ENCODE peak calls at places on chromosomes 6 and 20, in nine cellular contexts. Q is PC-3, D is endodermal cell, G is Panc1, T is fibroblast of the aortic adventitia, S is choroid plexus epithelial cell, A is HL-60, Y is vagina, K is esophagus muscularis mucosa. V is an unnamed sample.

GRCh38 chr6:18207438-18207837 is 52.2 kb downstream of the KDM1B start:
- DNase-seq in Q (no peak), D (no peak), G (no peak), T (no peak), S (no peak), A (no peak), Y (no peak), K (no peak), V (no peak)

GRCh38 chr6:37272834-37273566 is 15.1 kb upstream of the TMEM217 start:
- DNase-seq in Q (no peak), D (no peak), G (no peak), T (no peak), S (no peak), A (no peak), Y (no peak), K (no peak), V (no peak)

GRCh38 chr6:110944681-110945151 is 13.8 kb upstream of the GTF3C6 start:
- DNase-seq in Q (peak), D (no peak), G (peak), T (peak), S (peak), A (peak), Y (no peak), K (no peak), V (peak)

GRCh38 chr6:139597781-139598368 is 223.4 kb upstream of the CITED2 start:
- DNase-seq in Q (peak), D (peak), G (no peak), T (peak), S (peak), A (no peak), Y (no peak), K (no peak), V (peak)

GRCh38 chr6:45614488-45615285 is 237.0 kb upstream of the SUPT3H start:
- DNase-seq in Q (peak), D (no peak), G (no peak), T (no peak), S (peak), A (no peak), Y (no peak), K (peak), V (peak)

GRCh38 chr6:129719692-129720091 is 9.7 kb upstream of the ARHGAP18 start:
- DNase-seq in Q (no peak), D (no peak), G (no peak), T (peak), S (peak), A (no peak), Y (no peak), K (no peak), V (no peak)

GRCh38 chr6:42239333-42239732 is 21.7 kb upstream of the MRPS10 start:
- DNase-seq in Q (no peak), D (peak), G (no peak), T (no peak), S (peak), A (no peak), Y (no peak), K (no peak), V (no peak)

GRCh38 chr6:143516700-143517446 is 5.4 kb upstream of the FUCA2 start:
- DNase-seq in Q (no peak), D (no peak), G (no peak), T (no peak), S (no peak), A (no peak), Y (no peak), K (no peak), V (no peak)

GRCh38 chr20:23047001-23047737 is 2.3 kb downstream of the THBD start:
- DNase-seq in Q (peak), D (no peak), G (no peak), T (no peak), S (no peak), A (no peak), Y (no peak), K (no peak), V (no peak)

GRCh38 chr6:41497994-41498393 is 48.2 kb upstream of the FOXP4 start:
- DNase-seq in Q (peak), D (no peak), G (no peak), T (peak), S (peak), A (no peak), Y (no peak), K (no peak), V (peak)

GRCh38 chr20:6626805-6627204 is 140.7 kb upstream of the BMP2 start:
- DNase-seq in Q (no peak), D (peak), G (no peak), T (no peak), S (no peak), A (no peak), Y (no peak), K (no peak), V (no peak)

GRCh38 chr6:109373762-109374161 is 8.5 kb downstream of the CD164 start:
- DNase-seq in Q (no peak), D (no peak), G (no peak), T (no peak), S (no peak), A (no peak), Y (no peak), K (no peak), V (peak)

GRCh38 chr6:149482542-149483261 is 2.1 kb downstream of the ZC3H12D start:
- DNase-seq in Q (no peak), D (no peak), G (no peak), T (no peak), S (no peak), A (peak), Y (no peak), K (no peak), V (no peak)

GRCh38 chr6:26464416-26465131 is 6.8 kb downstream of the BTN2A1 start:
- DNase-seq in Q (no peak), D (no peak), G (no peak), T (no peak), S (no peak), A (no peak), Y (no peak), K (no peak), V (no peak)

GRCh38 chr20:53215166-53215565 is 243.0 kb downstream of the TSHZ2 start:
- DNase-seq in Q (no peak), D (no peak), G (no peak), T (no peak), S (no peak), A (no peak), Y (no peak), K (no peak), V (no peak)

GRCh38 chr6:22596011-22596410 is 26.6 kb downstream of the HDGFL1 start:
- DNase-seq in Q (peak), D (no peak), G (no peak), T (no peak), S (no peak), A (no peak), Y (no peak), K (no peak), V (no peak)

GRCh38 chr6:160226118-160226541 is 32.5 kb downstream of the SLC22A2 start:
- DNase-seq in Q (no peak), D (no peak), G (no peak), T (no peak), S (no peak), A (no peak), Y (no peak), K (no peak), V (peak)

GRCh38 chr6:105981002-105981887 is 104.9 kb upstream of the PRDM1 start:
- DNase-seq in Q (no peak), D (peak), G (no peak), T (no peak), S (peak), A (no peak), Y (no peak), K (no peak), V (no peak)
- H3K4me3 ChIP-seq in Q (no peak), D (peak), G (peak), T (peak), S (peak), A (no peak), Y (peak), K (peak), V (peak)

GRCh38 chr6:1422290-1422689 is 32.9 kb downstream of the FOXF2 start:
- DNase-seq in Q (peak), D (no peak), G (no peak), T (no peak), S (no peak), A (no peak), Y (no peak), K (no peak), V (no peak)

GRCh38 chr6:1420382-1420781 is 31.0 kb downstream of the FOXF2 start:
- DNase-seq in Q (no peak), D (no peak), G (no peak), T (no peak), S (no peak), A (no peak), Y (no peak), K (no peak), V (no peak)

GRCh38 chr6:1423578-1423977 is 34.2 kb downstream of the FOXF2 start:
- DNase-seq in Q (no peak), D (peak), G (no peak), T (no peak), S (no peak), A (no peak), Y (no peak), K (no peak), V (no peak)

GRCh38 chr6:1426416-1426815 is 37.0 kb downstream of the FOXF2 start:
- DNase-seq in Q (no peak), D (no peak), G (no peak), T (no peak), S (no peak), A (no peak), Y (no peak), K (no peak), V (no peak)

GRCh38 chr6:1424306-1424927 is 35.0 kb downstream of the FOXF2 start:
- DNase-seq in Q (peak), D (peak), G (peak), T (peak), S (peak), A (no peak), Y (no peak), K (no peak), V (peak)
- TF ChIP-seq CTCF in Q (peak), D (peak), G (peak), T (peak), S (peak), A (peak), Y (no peak), K (peak), V (peak)

GRCh38 chr20:63846128-63846771 is 15.0 kb upstream of the ABHD16B start:
- DNase-seq in Q (peak), D (peak), G (no peak), T (peak), S (peak), A (no peak), Y (no peak), K (no peak), V (no peak)
- H3K4me3 ChIP-seq in Q (peak), D (peak), G (no peak), T (no peak), S (peak), A (no peak), Y (peak), K (peak), V (no peak)

GRCh38 chr6:167515873-167516507 is 191.1 kb downstream of the TTLL2 start:
- DNase-seq in Q (no peak), D (no peak), G (no peak), T (no peak), S (no peak), A (no peak), Y (no peak), K (no peak), V (no peak)

GRCh38 chr6:167510648-167511047 is 185.8 kb downstream of the TTLL2 start:
- DNase-seq in Q (no peak), D (no peak), G (no peak), T (no peak), S (no peak), A (no peak), Y (no peak), K (no peak), V (no peak)

GRCh38 chr6:167514524-167514923 is 189.6 kb downstream of the TTLL2 start:
- DNase-seq in Q (no peak), D (no peak), G (no peak), T (no peak), S (no peak), A (no peak), Y (no peak), K (no peak), V (no peak)

GRCh38 chr6:167513763-167514162 is 188.9 kb downstream of the TTLL2 start:
- DNase-seq in Q (no peak), D (no peak), G (no peak), T (no peak), S (no peak), A (no peak), Y (no peak), K (no peak), V (no peak)

DNA sequence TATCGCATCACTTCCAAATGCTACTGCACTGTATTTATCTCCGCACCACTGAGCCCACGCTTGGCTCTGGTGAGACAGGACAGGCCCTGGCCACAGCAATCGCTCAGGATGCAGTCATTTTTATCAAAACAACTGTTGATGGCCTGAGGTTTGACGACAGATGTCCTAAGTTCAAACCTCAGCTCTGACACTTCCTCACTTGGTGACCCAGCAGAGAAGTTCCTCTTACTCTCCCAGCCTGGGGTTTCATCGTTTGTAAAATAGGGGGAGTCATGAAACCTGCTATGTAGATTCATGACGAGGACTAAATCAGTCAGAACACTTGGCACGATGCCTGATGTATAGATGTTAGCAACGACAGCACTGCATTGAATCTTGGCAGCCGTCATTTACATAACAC is 188.0 kb downstream of the TTLL2 start:
- DNase-seq in Q (no peak), D (no peak), G (no peak), T (no peak), S (no peak), A (no peak), Y (no peak), K (no peak), V (no peak)
- TF ChIP-seq CTCF in Q (no peak), D (no peak), G (no peak), T (no peak), S (no peak), A (no peak), Y (no peak), K (no peak), V (no peak)

V was measured in fibroblast of mammary gland.